ENCODE peak calls at places on chromosomes 6 and 20, in four cellular contexts. H is left cardiac atrium; E is stimulated activated naive CD8-positive, alpha-beta T cell treated with anti-CD3 and anti-CD28 coated beads, Interleukin-15, Interleukin-2, amounts not matched to agents 100 U/mL and 50 U/mL, for 24 hours; X is NCI-H510A treated with DMSO at 0.1 percent for 48 hours. W is an unnamed sample.

GRCh38 chr6:157667211-157668033 is 155.6 kb upstream of the SNX9 start:
- DNase-seq in H (peak), E (peak), X (peak), W (peak)

GRCh38 chr20:41443667-41444066 is 77.0 kb upstream of the EMILIN3 start:
- DNase-seq in H (no peak), E (no peak), X (no peak), W (no peak)

GRCh38 chr6:119643866-119644265 is 294.3 kb upstream of the MAN1A1 start:
- DNase-seq in H (no peak), E (no peak), X (no peak), W (no peak)

GRCh38 chr6:93825950-93826349 is 406.6 kb upstream of the EPHA7 start:
- DNase-seq in H (no peak), E (no peak), X (no peak), W (no peak)

GRCh38 chr6:83827050-83827449 is 26.1 kb upstream of the RIPPLY2 start:
- DNase-seq in H (no peak), E (no peak), X (no peak), W (no peak)

GRCh38 chr6:71510057-71510713 is 221.6 kb downstream of the OGFRL1 start:
- DNase-seq in H (peak), E (no peak), X (no peak), W (no peak)

GRCh38 chr6:143562143-143562542 is 50.6 kb upstream of the FUCA2 start:
- DNase-seq in H (no peak), E (no peak), X (no peak), W (no peak)

GRCh38 chr20:60691966-60692615 is 560.0 kb upstream of the CDH4 start:
- DNase-seq in H (no peak), E (no peak), X (no peak), W (no peak)

GRCh38 chr6:106922626-106923025 is 51.9 kb downstream of the CD24 start:
- DNase-seq in H (no peak), E (no peak), X (no peak), W (no peak)

GRCh38 chr6:136526196-136526930 is 23.9 kb downstream of the MAP7 start:
- DNase-seq in H (peak), E (peak), X (peak), W (peak)

GRCh38 chr20:23868321-23868720 is 11.2 kb downstream of the CST5 start:
- DNase-seq in H (no peak), E (no peak), X (no peak), W (no peak)

GRCh38 chr20:58194176-58194796 is 34.2 kb downstream of the ANKRD60 start:
- DNase-seq in H (no peak), E (no peak), X (no peak), W (no peak)

GRCh38 chr6:168044521-168045130 is 34.4 kb downstream of the FRMD1 start:
- DNase-seq in H (no peak), E (no peak), X (no peak), W (no peak)

GRCh38 chr6:72832271-72832670 is 210.4 kb downstream of the KCNQ5 start:
- DNase-seq in H (no peak), E (peak), X (no peak), W (no peak)

GRCh38 chr6:51855310-51856082 is 231.9 kb downstream of the PKHD1 start:
- DNase-seq in H (no peak), E (no peak), X (peak), W (peak)

GRCh38 chr6:111602481-111603404 is 2.9 kb downstream of the TRAF3IP2 start:
- DNase-seq in H (peak), E (no peak), X (no peak), W (no peak)

GRCh38 chr6:20338160-20338559 is 63.5 kb upstream of the E2F3 start:
- DNase-seq in H (no peak), E (no peak), X (no peak), W (no peak)

GRCh38 chr20:61057313-61058171 is 194.5 kb upstream of the CDH4 start:
- DNase-seq in H (no peak), E (no peak), X (no peak), W (no peak)

GRCh38 chr6:150409576-150410066 is 40.8 kb downstream of the IYD start:
- DNase-seq in H (peak), E (no peak), X (peak), W (peak)

GRCh38 chr20:14441201-14441600 is 103.8 kb upstream of the FLRT3 start:
- DNase-seq in H (no peak), E (no peak), X (peak), W (no peak)